ENCODE peak calls at places on chromosomes 12 and 14, in seven cellular contexts. H is AG20443, B is WTC11, I is SHP77, E is HuH-7.5, O is GM12891, M is GM19239. G is an unnamed sample.

GRCh38 chr14:104383931-104384775 is 195.4 kb upstream of the C14orf180 start:
- DNase-seq in H (no peak), B (no peak), I (peak; percentile 35), E (no peak), O (no peak), M (no peak), G (no peak)

GRCh38 chr12:75981773-75982564 is 49.6 kb downstream of the PHLDA1 start:
- DNase-seq in H (no peak), B (no peak), I (no peak), E (no peak), O (no peak), M (no peak), G (no peak)

GRCh38 chr12:87274594-87275245 is 754.5 kb downstream of the C12orf50 start:
- DNase-seq in H (no peak), B (no peak), I (no peak), E (no peak), O (no peak), M (no peak), G (no peak)

GRCh38 chr12:56223571-56224101 is 506 bp upstream of the NABP2 start:
- DNase-seq in H (no peak), B (no peak), I (no peak), E (no peak), O (no peak), M (no peak), G (no peak)

GRCh38 chr12:2198088-2198501 is 145.3 kb downstream of the CACNA1C start:
- DNase-seq in H (peak; percentile 59), B (peak; percentile 69), I (no peak), E (no peak), O (no peak), M (no peak), G (no peak)

GRCh38 chr12:53320352-53321195 is 836 bp downstream of the AAAS start:
- DNase-seq in H (peak; percentile 24), B (no peak), I (no peak), E (no peak), O (no peak), M (no peak), G (no peak)

GRCh38 chr12:7439579-7440505 is 4.1 kb downstream of the CD163L1 start:
- DNase-seq in H (peak; percentile 66), B (peak; percentile 84), I (peak; percentile 79), E (no peak), O (no peak), M (no peak), G (no peak)

GRCh38 chr14:23514009-23514962 is 37.3 kb downstream of the ZFHX2 start:
- DNase-seq in H (no peak), B (no peak), I (no peak), E (no peak), O (no peak), M (no peak), G (no peak)

GRCh38 chr12:105977256-105978051 is 161.3 kb downstream of the NUAK1 start:
- DNase-seq in H (peak; percentile 72), B (no peak), I (no peak), E (no peak), O (no peak), M (no peak), G (no peak)

GRCh38 chr14:105064721-105065143 is 498 bp downstream of the GPR132 start:
- DNase-seq in H (peak; percentile 55), B (no peak), I (no peak), E (no peak), O (no peak), M (no peak), G (peak; percentile 76)

GRCh38 chr12:120677765-120678473 is 9.0 kb upstream of the MLEC start:
- DNase-seq in H (peak; percentile 29), B (no peak), I (no peak), E (no peak), O (no peak), M (no peak), G (peak; percentile 5)

GRCh38 chr12:56042430-56043203 is 899 bp downstream of the RPS26 start:
- DNase-seq in H (no peak), B (no peak), I (no peak), E (no peak), O (no peak), M (no peak), G (no peak)

GRCh38 chr12:34204830-34205285 is 182.6 kb downstream of the ALG10 start:
- DNase-seq in H (no peak), B (no peak), I (no peak), E (no peak), O (no peak), M (no peak), G (no peak)

GRCh38 chr12:46219892-46220655 is 48.8 kb downstream of the SLC38A1 start:
- DNase-seq in H (peak; percentile 68), B (no peak), I (no peak), E (no peak), O (no peak), M (no peak), G (peak; percentile 77)

GRCh38 chr12:57069522-57069921 is 9.1 kb downstream of the NEMP1 start:
- DNase-seq in H (peak; percentile 76), B (peak; percentile 50), I (peak; percentile 57), E (no peak), O (no peak), M (no peak), G (no peak)

GRCh38 chr14:38404100-38404541 is 148.2 kb upstream of the CLEC14A start:
- DNase-seq in H (peak; percentile 46), B (no peak), I (no peak), E (no peak), O (no peak), M (no peak), G (no peak)

GRCh38 chr12:82919365-82920054 is 232.8 kb downstream of the TMTC2 start:
- DNase-seq in H (no peak), B (no peak), I (no peak), E (no peak), O (no peak), M (no peak), G (no peak)

GRCh38 chr12:116882742-116883141 is 1.5 kb upstream of the HRK start:
- DNase-seq in H (peak; percentile 58), B (no peak), I (peak; percentile 66), E (no peak), O (no peak), M (no peak), G (no peak)

GRCh38 chr14:103707329-103708263 is 7.7 kb downstream of the XRCC3 start:
- DNase-seq in H (no peak), B (no peak), I (no peak), E (no peak), O (no peak), M (no peak), G (no peak)

GRCh38 chr14:102900631-102901571 is 21.6 kb upstream of the AMN start:
- DNase-seq in H (no peak), B (no peak), I (no peak), E (no peak), O (peak; percentile 37), M (no peak), G (no peak)

GRCh38 chr12:78331764-78332163 is 501.1 kb downstream of the NAV3 start:
- DNase-seq in H (no peak), B (no peak), I (peak; percentile 31), E (no peak), O (no peak), M (no peak), G (no peak)

GRCh38 chr14:96637521-96637920 is 135.3 kb downstream of the PAPOLA start:
- DNase-seq in H (peak; percentile 5), B (no peak), I (no peak), E (no peak), O (no peak), M (no peak), G (peak; percentile 43)

GRCh38 chr12:71732357-71732712 is 22.3 kb upstream of the RAB21 start:
- DNase-seq in H (no peak), B (no peak), I (no peak), E (no peak), O (no peak), M (no peak), G (no peak)

GRCh38 chr12:51923506-51924365 is 16.4 kb downstream of the ACVRL1 start:
- DNase-seq in H (peak; percentile 83), B (peak; percentile 79), I (no peak), E (peak; percentile 51), O (no peak), M (no peak), G (peak; percentile 71)